ENCODE peak calls at places on chromosomes 13 and 19, in seven cellular contexts. One of them, this sample, is unnamed.

GRCh38 chr13:91398413-91399188 is at the start of gene GPC5:
- DNase-seq in neuronal stem cell: peak; percentile 69
- DNase-seq in OCI-LY7: peak; percentile 86
- DNase-seq in GM23248: peak; percentile 71
- DNase-seq in PC-9: peak; percentile 74
- DNase-seq in H9: peak; percentile 89
- DNase-seq in fibroblast of lung: peak; percentile 54
- DNase-seq in this sample: peak; percentile 86

GRCh38 chr19:18895038-18895827 is 725 bp downstream of the CERS1 start:
- DNase-seq in H9: peak; percentile 82
- DNase-seq in PC-9: peak; percentile 71
- DNase-seq in GM23248: peak; percentile 59
- DNase-seq in neuronal stem cell: peak; percentile 65
- DNase-seq in fibroblast of lung: peak; percentile 31
- DNase-seq in OCI-LY7: peak; percentile 34
- DNase-seq in this sample: peak; percentile 50

GRCh38 chr19:12834976-12835757 is 788 bp upstream of the RTBDN start:
- DNase-seq in neuronal stem cell: no peak
- DNase-seq in fibroblast of lung: no peak
- DNase-seq in PC-9: peak; percentile 34
- DNase-seq in OCI-LY7: peak; percentile 81
- DNase-seq in GM23248: peak; percentile 70
- DNase-seq in H9: peak; percentile 73
- DNase-seq in this sample: peak; percentile 51

GRCh38 chr19:5974721-5975387 is 3.1 kb downstream of the RANBP3 start:
- DNase-seq in OCI-LY7: peak; percentile 69
- DNase-seq in GM23248: peak; percentile 39
- DNase-seq in fibroblast of lung: no peak
- DNase-seq in H9: no peak
- DNase-seq in PC-9: no peak
- DNase-seq in neuronal stem cell: no peak
- DNase-seq in this sample: peak; percentile 85

GRCh38 chr19:35549174-35549788 is 3.9 kb downstream of the TMEM147 start:
- DNase-seq in neuronal stem cell: peak; percentile 80
- DNase-seq in fibroblast of lung: peak; percentile 70
- DNase-seq in GM23248: peak; percentile 84
- DNase-seq in PC-9: peak; percentile 46
- DNase-seq in H9: peak; percentile 79
- DNase-seq in OCI-LY7: peak; percentile 82
- DNase-seq in this sample: peak; percentile 88

GRCh38 chr19:8333771-8334457 is 9.1 kb downstream of the KANK3 start:
- DNase-seq in OCI-LY7: no peak
- DNase-seq in PC-9: no peak
- DNase-seq in GM23248: no peak
- DNase-seq in neuronal stem cell: no peak
- DNase-seq in fibroblast of lung: no peak
- DNase-seq in H9: peak; percentile 66
- DNase-seq in this sample: no peak

GRCh38 chr19:5397804-5398692 is 57.2 kb upstream of the ZNRF4 start:
- DNase-seq in H9: peak; percentile 65
- DNase-seq in fibroblast of lung: no peak
- DNase-seq in neuronal stem cell: peak; percentile 81
- DNase-seq in GM23248: peak; percentile 55
- DNase-seq in OCI-LY7: peak; percentile 30
- DNase-seq in PC-9: no peak
- DNase-seq in this sample: peak; percentile 43

GRCh38 chr13:102402292-102402691 is 444 bp upstream of the FGF14 start:
- DNase-seq in GM23248: peak; percentile 62
- DNase-seq in neuronal stem cell: peak; percentile 79
- DNase-seq in OCI-LY7: no peak
- DNase-seq in PC-9: no peak
- DNase-seq in H9: peak; percentile 92
- DNase-seq in fibroblast of lung: peak; percentile 70
- DNase-seq in this sample: peak; percentile 10

GRCh38 chr13:22468055-22468454 is 712.7 kb upstream of the SGCG start:
- DNase-seq in OCI-LY7: no peak
- DNase-seq in H9: no peak
- DNase-seq in fibroblast of lung: no peak
- DNase-seq in GM23248: no peak
- DNase-seq in PC-9: no peak
- DNase-seq in neuronal stem cell: no peak
- DNase-seq in this sample: no peak

GRCh38 chr13:48508001-48508400 is 24.9 kb downstream of the RCBTB2 start:
- DNase-seq in GM23248: no peak
- DNase-seq in fibroblast of lung: no peak
- DNase-seq in PC-9: no peak
- DNase-seq in neuronal stem cell: no peak
- DNase-seq in H9: no peak
- DNase-seq in OCI-LY7: no peak
- DNase-seq in this sample: no peak

GRCh38 chr19:12159773-12160414 is 3.0 kb upstream of the ZNF136 start:
- DNase-seq in fibroblast of lung: no peak
- DNase-seq in neuronal stem cell: no peak
- DNase-seq in GM23248: no peak
- DNase-seq in H9: peak; percentile 36
- DNase-seq in OCI-LY7: peak; percentile 28
- DNase-seq in PC-9: no peak
- DNase-seq in this sample: no peak

GRCh38 chr19:1105873-1106840 is 2.4 kb downstream of the GPX4 start:
- DNase-seq in fibroblast of lung: no peak
- DNase-seq in neuronal stem cell: no peak
- DNase-seq in PC-9: no peak
- DNase-seq in OCI-LY7: no peak
- DNase-seq in GM23248: peak; percentile 31
- DNase-seq in H9: no peak
- DNase-seq in this sample: no peak

GRCh38 chr19:1105217-1105872 is 1.6 kb downstream of the GPX4 start:
- DNase-seq in GM23248: peak; percentile 72
- DNase-seq in PC-9: no peak
- DNase-seq in H9: no peak
- DNase-seq in neuronal stem cell: no peak
- DNase-seq in fibroblast of lung: no peak
- DNase-seq in OCI-LY7: no peak
- DNase-seq in this sample: no peak

GRCh38 chr19:1102407-1103106 is 1.2 kb upstream of the GPX4 start:
- DNase-seq in OCI-LY7: peak; percentile 43
- DNase-seq in fibroblast of lung: peak; percentile 100
- DNase-seq in PC-9: peak; percentile 84
- DNase-seq in H9: no peak
- DNase-seq in neuronal stem cell: no peak
- DNase-seq in GM23248: peak; percentile 98
- DNase-seq in this sample: peak; percentile 89

GRCh38 chr19:1103691-1104451 is at the start of gene GPX4:
- DNase-seq in fibroblast of lung: peak; percentile 99
- DNase-seq in neuronal stem cell: peak; percentile 100
- DNase-seq in GM23248: peak; percentile 100
- DNase-seq in H9: peak; percentile 99
- DNase-seq in OCI-LY7: peak; percentile 100
- DNase-seq in PC-9: peak; percentile 96
- DNase-seq in this sample: peak; percentile 100

DNA sequence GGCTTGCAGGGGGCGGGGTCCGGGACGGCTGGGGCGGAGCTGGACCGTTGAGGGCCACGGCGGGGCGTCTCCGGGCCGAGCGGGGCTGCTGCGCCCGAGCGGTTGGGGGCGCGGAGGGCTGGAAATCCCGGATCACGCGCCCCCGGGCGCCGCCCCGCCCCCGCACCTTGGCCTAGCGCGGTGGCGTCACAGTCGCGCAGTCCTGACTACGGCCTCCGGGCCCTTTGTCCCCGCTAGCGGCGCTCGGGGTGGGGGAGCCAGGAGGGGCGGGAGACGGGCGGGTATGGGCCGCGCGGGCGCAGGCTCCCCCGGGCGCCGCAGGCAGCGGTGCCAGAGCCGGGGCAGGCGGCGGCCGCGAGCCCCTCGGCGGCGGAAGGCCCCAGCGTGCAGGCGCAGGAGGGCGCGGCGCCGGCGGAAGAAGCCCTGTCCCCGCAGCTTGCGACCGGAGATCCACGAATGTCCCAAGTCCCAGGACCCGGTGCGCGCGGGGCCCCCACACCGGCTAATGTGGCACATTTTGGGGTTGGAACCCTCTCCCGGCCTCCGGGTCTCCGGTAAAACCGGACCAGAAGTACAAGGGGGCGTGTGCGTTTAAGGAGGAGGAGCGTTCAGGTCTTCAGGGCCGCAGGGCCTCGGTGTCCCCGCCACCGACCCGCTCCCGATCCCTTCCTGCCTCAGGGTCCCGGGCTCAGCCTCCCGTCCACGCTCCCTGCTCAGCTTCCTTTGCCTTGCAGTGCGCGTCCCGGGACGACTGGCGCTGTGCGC is 840 bp downstream of the GPX4 start:
- DNase-seq in H9: peak; percentile 77
- DNase-seq in GM23248: peak; percentile 89
- DNase-seq in PC-9: peak; percentile 81
- DNase-seq in neuronal stem cell: peak; percentile 84
- DNase-seq in fibroblast of lung: peak; percentile 70
- DNase-seq in OCI-LY7: peak; percentile 68
- DNase-seq in this sample: peak; percentile 93
- H2AFZ ChIP-seq in H9: no peak overlapping the region
- H2AFZ ChIP-seq in GM23248: no peak overlapping the region
- H2AFZ ChIP-seq in PC-9: no peak overlapping the region
- H2AFZ ChIP-seq in neuronal stem cell: peak overlapping the region; percentile 82
- H2AFZ ChIP-seq in fibroblast of lung: no peak overlapping the region
- H2AFZ ChIP-seq in OCI-LY7: no peak overlapping the region
- H2AFZ ChIP-seq in this sample: no peak overlapping the region

DNA sequence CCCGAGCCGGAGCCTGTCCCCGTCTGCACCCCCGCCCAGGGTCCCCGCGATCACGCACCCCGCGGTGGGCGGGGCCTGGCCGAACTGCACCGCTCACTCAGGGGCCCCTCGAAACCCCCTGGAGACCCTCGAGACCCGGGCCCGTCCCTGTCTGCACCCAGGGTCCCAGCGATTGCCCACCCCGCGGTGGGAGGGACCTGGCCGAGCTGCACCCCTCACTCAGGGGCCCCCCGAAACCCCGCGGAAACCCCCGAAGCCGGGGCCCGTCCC is 523 bp downstream of the LMNB2 start:
- DNase-seq in neuronal stem cell: no peak
- DNase-seq in OCI-LY7: no peak
- DNase-seq in fibroblast of lung: no peak
- DNase-seq in GM23248: no peak
- DNase-seq in H9: no peak
- DNase-seq in PC-9: no peak
- DNase-seq in this sample: no peak
- H2AFZ ChIP-seq in neuronal stem cell: peak overlapping the region; percentile 89
- H2AFZ ChIP-seq in OCI-LY7: no peak overlapping the region
- H2AFZ ChIP-seq in fibroblast of lung: no peak overlapping the region
- H2AFZ ChIP-seq in GM23248: peak overlapping the region; percentile 65
- H2AFZ ChIP-seq in H9: no peak overlapping the region
- H2AFZ ChIP-seq in PC-9: peak overlapping the region; percentile 69
- H2AFZ ChIP-seq in this sample: peak overlapping the region; percentile 76

GRCh38 chr19:50969413-50969760 is at the start of gene KLK6:
- DNase-seq in H9: peak; percentile 41
- DNase-seq in fibroblast of lung: no peak
- DNase-seq in neuronal stem cell: no peak
- DNase-seq in GM23248: no peak
- DNase-seq in PC-9: peak; percentile 97
- DNase-seq in OCI-LY7: no peak
- DNase-seq in this sample: peak; percentile 33

GRCh38 chr19:50968709-50969412 is 530 bp downstream of the KLK6 start:
- DNase-seq in PC-9: peak; percentile 80
- DNase-seq in H9: no peak
- DNase-seq in OCI-LY7: no peak
- DNase-seq in GM23248: no peak
- DNase-seq in neuronal stem cell: no peak
- DNase-seq in fibroblast of lung: no peak
- DNase-seq in this sample: no peak

GRCh38 chr19:50964266-50964665 is 5.1 kb downstream of the KLK6 start:
- DNase-seq in GM23248: no peak
- DNase-seq in H9: no peak
- DNase-seq in OCI-LY7: no peak
- DNase-seq in PC-9: no peak
- DNase-seq in fibroblast of lung: no peak
- DNase-seq in neuronal stem cell: no peak
- DNase-seq in this sample: no peak

GRCh38 chr19:50963381-50963780 is 6.0 kb downstream of the KLK6 start:
- DNase-seq in OCI-LY7: no peak
- DNase-seq in GM23248: no peak
- DNase-seq in neuronal stem cell: no peak
- DNase-seq in H9: no peak
- DNase-seq in fibroblast of lung: no peak
- DNase-seq in PC-9: no peak
- DNase-seq in this sample: no peak

DNA sequence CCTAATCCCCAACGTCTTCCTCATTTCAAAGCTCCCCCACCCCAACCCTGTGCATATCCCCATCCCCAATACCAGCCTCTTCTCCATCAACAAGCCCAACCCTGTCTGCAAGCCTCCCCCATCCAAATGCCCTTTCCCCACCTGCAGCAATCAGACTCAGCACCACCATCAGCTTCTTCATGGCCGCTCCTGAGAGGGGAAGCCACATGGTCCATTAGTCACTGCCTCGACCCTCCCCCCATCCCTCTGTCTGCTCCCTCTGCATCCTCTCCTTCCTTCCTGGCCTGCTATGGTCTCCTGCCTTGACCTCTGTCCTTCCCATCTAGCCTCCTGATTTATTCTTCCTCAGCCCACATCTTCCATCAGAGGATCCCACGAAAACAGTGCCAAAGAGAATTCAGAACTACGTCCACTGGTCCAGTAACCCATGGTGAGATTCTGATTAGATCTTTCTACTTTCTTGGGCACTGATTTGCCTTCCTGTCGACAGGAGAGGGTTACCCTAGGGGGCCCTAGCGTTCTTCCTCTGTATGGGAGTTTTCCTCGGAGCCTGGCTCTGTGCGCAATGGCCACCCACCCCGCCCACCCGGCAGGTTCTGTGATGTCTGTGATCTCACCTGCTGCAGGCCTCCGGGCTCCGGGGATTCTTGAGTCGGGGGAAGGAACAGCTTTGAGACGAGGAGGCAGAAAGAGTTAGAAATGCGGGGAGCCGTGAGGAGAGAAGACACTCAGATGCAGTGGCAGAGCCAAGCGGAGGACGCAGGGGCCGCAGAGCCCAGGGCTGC is 1.3 kb downstream of the KLK6 start:
- DNase-seq in fibroblast of lung: no peak
- DNase-seq in PC-9: peak; percentile 47
- DNase-seq in neuronal stem cell: no peak
- DNase-seq in GM23248: no peak
- DNase-seq in H9: peak; percentile 44
- DNase-seq in OCI-LY7: no peak
- DNase-seq in this sample: no peak
- H2AFZ ChIP-seq in fibroblast of lung: no peak overlapping the region
- H2AFZ ChIP-seq in PC-9: peak overlapping the region; percentile 37
- H2AFZ ChIP-seq in neuronal stem cell: no peak overlapping the region
- H2AFZ ChIP-seq in GM23248: no peak overlapping the region
- H2AFZ ChIP-seq in H9: no peak overlapping the region
- H2AFZ ChIP-seq in OCI-LY7: no peak overlapping the region
- H2AFZ ChIP-seq in this sample: no peak overlapping the region

DNA sequence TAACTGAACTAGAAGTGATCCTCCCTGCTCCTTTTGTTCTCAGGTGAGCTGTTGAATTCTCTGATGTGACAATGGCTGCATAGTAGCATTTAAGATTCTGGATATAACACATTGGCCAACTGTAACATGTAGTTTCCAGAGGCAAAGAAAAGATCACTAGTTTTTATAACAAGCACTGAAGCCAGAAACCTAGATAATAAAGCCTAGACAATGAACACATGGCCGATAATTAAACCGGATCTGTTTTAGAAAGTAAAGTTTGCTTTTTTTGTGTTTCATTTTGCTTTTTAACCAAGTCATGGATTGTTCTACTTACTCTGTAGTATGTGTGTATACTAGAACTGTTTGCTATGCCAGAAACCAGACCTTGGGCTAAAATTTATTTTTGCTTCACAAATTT is 225.5 kb upstream of the KLHL1 start:
- DNase-seq in GM23248: no peak
- DNase-seq in H9: no peak
- DNase-seq in OCI-LY7: no peak
- DNase-seq in neuronal stem cell: no peak
- DNase-seq in PC-9: no peak
- DNase-seq in fibroblast of lung: no peak
- DNase-seq in this sample: no peak
- H2AFZ ChIP-seq in GM23248: no peak overlapping the region
- H2AFZ ChIP-seq in H9: no peak overlapping the region
- H2AFZ ChIP-seq in OCI-LY7: no peak overlapping the region
- H2AFZ ChIP-seq in neuronal stem cell: no peak overlapping the region
- H2AFZ ChIP-seq in PC-9: no peak overlapping the region
- H2AFZ ChIP-seq in fibroblast of lung: no peak overlapping the region
- H2AFZ ChIP-seq in this sample: no peak overlapping the region

This sample was measured in hepatocyte.